ENCODE peak calls at places on chromosomes 1 and 21, in ten cellular contexts. One of them, this sample, is unnamed.

GRCh38 chr1:110879758-110880606 is 7.0 kb downstream of the CD53 start:
- DNase-seq in brain microvascular endothelial cell: no peak
- DNase-seq in ascending aorta: no peak
- DNase-seq in lower lobe of right lung: no peak
- DNase-seq in heart left ventricle: no peak
- DNase-seq in IMR-90: no peak
- DNase-seq in ovary: no peak
- DNase-seq in cardiac muscle cell: no peak
- DNase-seq in fibroblast of lung: no peak
- DNase-seq in GM23338: no peak
- DNase-seq in this sample: no peak

GRCh38 chr1:1437904-1438376 is 2.5 kb downstream of the VWA1 start:
- DNase-seq in fibroblast of lung: no peak
- DNase-seq in lower lobe of right lung: peak; percentile 69
- DNase-seq in ovary: no peak
- DNase-seq in heart left ventricle: peak; percentile 25
- DNase-seq in cardiac muscle cell: no peak
- DNase-seq in GM23338: no peak
- DNase-seq in ascending aorta: no peak
- DNase-seq in IMR-90: no peak
- DNase-seq in brain microvascular endothelial cell: no peak
- DNase-seq in this sample: no peak

GRCh38 chr1:119554188-119554587 is 47.2 kb downstream of the HSD3B1 start:
- DNase-seq in ovary: peak; percentile 54
- DNase-seq in fibroblast of lung: peak; percentile 93
- DNase-seq in heart left ventricle: no peak
- DNase-seq in GM23338: no peak
- DNase-seq in ascending aorta: no peak
- DNase-seq in brain microvascular endothelial cell: peak; percentile 90
- DNase-seq in lower lobe of right lung: no peak
- DNase-seq in IMR-90: peak; percentile 82
- DNase-seq in cardiac muscle cell: peak; percentile 97
- DNase-seq in this sample: peak; percentile 59

GRCh38 chr1:36910886-36911540 is 123.3 kb downstream of the GRIK3 start:
- DNase-seq in heart left ventricle: no peak
- DNase-seq in fibroblast of lung: no peak
- DNase-seq in brain microvascular endothelial cell: no peak
- DNase-seq in cardiac muscle cell: no peak
- DNase-seq in GM23338: no peak
- DNase-seq in ascending aorta: no peak
- DNase-seq in lower lobe of right lung: no peak
- DNase-seq in IMR-90: no peak
- DNase-seq in ovary: no peak
- DNase-seq in this sample: no peak

GRCh38 chr21:29080454-29080930 is 7.0 kb upstream of the CCT8 start:
- DNase-seq in fibroblast of lung: no peak
- DNase-seq in lower lobe of right lung: no peak
- DNase-seq in cardiac muscle cell: no peak
- DNase-seq in heart left ventricle: no peak
- DNase-seq in brain microvascular endothelial cell: no peak
- DNase-seq in ascending aorta: no peak
- DNase-seq in IMR-90: peak; percentile 37
- DNase-seq in GM23338: no peak
- DNase-seq in ovary: no peak
- DNase-seq in this sample: no peak

GRCh38 chr1:197210426-197210825 is 57.6 kb upstream of the CRB1 start:
- DNase-seq in ovary: no peak
- DNase-seq in cardiac muscle cell: peak; percentile 6
- DNase-seq in heart left ventricle: no peak
- DNase-seq in ascending aorta: no peak
- DNase-seq in GM23338: no peak
- DNase-seq in IMR-90: no peak
- DNase-seq in lower lobe of right lung: no peak
- DNase-seq in brain microvascular endothelial cell: no peak
- DNase-seq in fibroblast of lung: no peak
- DNase-seq in this sample: no peak

GRCh38 chr1:18480315-18481189 is at the start of gene KLHDC7A:
- DNase-seq in ascending aorta: no peak
- DNase-seq in brain microvascular endothelial cell: no peak
- DNase-seq in cardiac muscle cell: no peak
- DNase-seq in fibroblast of lung: no peak
- DNase-seq in ovary: no peak
- DNase-seq in GM23338: peak; percentile 94
- DNase-seq in heart left ventricle: no peak
- DNase-seq in lower lobe of right lung: peak; percentile 82
- DNase-seq in IMR-90: no peak
- DNase-seq in this sample: no peak

GRCh38 chr1:1013922-1014617 is 773 bp downstream of the ISG15 start:
- DNase-seq in fibroblast of lung: peak; percentile 27
- DNase-seq in ovary: no peak
- DNase-seq in cardiac muscle cell: peak; percentile 32
- DNase-seq in GM23338: peak; percentile 64
- DNase-seq in lower lobe of right lung: no peak
- DNase-seq in heart left ventricle: peak; percentile 66
- DNase-seq in ascending aorta: no peak
- DNase-seq in IMR-90: peak; percentile 21
- DNase-seq in brain microvascular endothelial cell: no peak
- DNase-seq in this sample: no peak

GRCh38 chr1:116001739-116002487 is 25.6 kb downstream of the SLC22A15 start:
- DNase-seq in ovary: no peak
- DNase-seq in GM23338: no peak
- DNase-seq in brain microvascular endothelial cell: no peak
- DNase-seq in cardiac muscle cell: no peak
- DNase-seq in ascending aorta: no peak
- DNase-seq in lower lobe of right lung: no peak
- DNase-seq in fibroblast of lung: no peak
- DNase-seq in IMR-90: no peak
- DNase-seq in heart left ventricle: no peak
- DNase-seq in this sample: no peak

GRCh38 chr1:48906729-48907128 is 130.0 kb upstream of the BEND5 start:
- DNase-seq in cardiac muscle cell: no peak
- DNase-seq in IMR-90: no peak
- DNase-seq in GM23338: no peak
- DNase-seq in brain microvascular endothelial cell: no peak
- DNase-seq in lower lobe of right lung: no peak
- DNase-seq in ascending aorta: no peak
- DNase-seq in fibroblast of lung: no peak
- DNase-seq in heart left ventricle: no peak
- DNase-seq in ovary: no peak
- DNase-seq in this sample: no peak

GRCh38 chr1:179155615-179156014 is 73.7 kb downstream of the TOR3A start:
- DNase-seq in IMR-90: no peak
- DNase-seq in GM23338: no peak
- DNase-seq in ovary: no peak
- DNase-seq in ascending aorta: no peak
- DNase-seq in heart left ventricle: no peak
- DNase-seq in brain microvascular endothelial cell: no peak
- DNase-seq in lower lobe of right lung: no peak
- DNase-seq in cardiac muscle cell: no peak
- DNase-seq in fibroblast of lung: no peak
- DNase-seq in this sample: no peak

GRCh38 chr1:198937231-198938031 is 298.6 kb downstream of the PTPRC start:
- DNase-seq in GM23338: peak; percentile 34
- DNase-seq in lower lobe of right lung: no peak
- DNase-seq in IMR-90: peak; percentile 95
- DNase-seq in ascending aorta: peak; percentile 65
- DNase-seq in brain microvascular endothelial cell: peak; percentile 94
- DNase-seq in heart left ventricle: no peak
- DNase-seq in cardiac muscle cell: peak; percentile 94
- DNase-seq in fibroblast of lung: peak; percentile 95
- DNase-seq in ovary: no peak
- DNase-seq in this sample: peak; percentile 80

GRCh38 chr1:222233441-222234180 is 314.3 kb downstream of the HHIPL2 start:
- DNase-seq in lower lobe of right lung: no peak
- DNase-seq in ovary: no peak
- DNase-seq in heart left ventricle: no peak
- DNase-seq in IMR-90: peak; percentile 15
- DNase-seq in brain microvascular endothelial cell: no peak
- DNase-seq in ascending aorta: no peak
- DNase-seq in fibroblast of lung: peak; percentile 28
- DNase-seq in cardiac muscle cell: peak; percentile 72
- DNase-seq in GM23338: no peak
- DNase-seq in this sample: no peak

GRCh38 chr1:203039609-203040517 is 13.6 kb downstream of the PPFIA4 start:
- DNase-seq in brain microvascular endothelial cell: no peak
- DNase-seq in ovary: no peak
- DNase-seq in heart left ventricle: peak; percentile 33
- DNase-seq in fibroblast of lung: no peak
- DNase-seq in GM23338: peak; percentile 86
- DNase-seq in ascending aorta: no peak
- DNase-seq in lower lobe of right lung: no peak
- DNase-seq in cardiac muscle cell: no peak
- DNase-seq in IMR-90: no peak
- DNase-seq in this sample: no peak
- TF ChIP-seq CTCF in brain microvascular endothelial cell: peak; percentile 54
- TF ChIP-seq CTCF in ovary: peak; percentile 1
- TF ChIP-seq CTCF in heart left ventricle: peak; percentile 37
- TF ChIP-seq CTCF in fibroblast of lung: peak; percentile 29
- TF ChIP-seq CTCF in GM23338: peak; percentile 94
- TF ChIP-seq CTCF in ascending aorta: no peak
- TF ChIP-seq CTCF in lower lobe of right lung: no peak
- TF ChIP-seq CTCF in cardiac muscle cell: peak; percentile 42
- TF ChIP-seq CTCF in IMR-90: peak; percentile 21
- TF ChIP-seq CTCF in this sample: peak; percentile 34

GRCh38 chr1:201648066-201648910 is 109.4 kb downstream of the NAV1 start:
- DNase-seq in ascending aorta: peak; percentile 69
- DNase-seq in lower lobe of right lung: peak; percentile 55
- DNase-seq in IMR-90: peak; percentile 75
- DNase-seq in GM23338: peak; percentile 72
- DNase-seq in brain microvascular endothelial cell: peak; percentile 58
- DNase-seq in ovary: peak; percentile 29
- DNase-seq in heart left ventricle: peak; percentile 77
- DNase-seq in fibroblast of lung: peak; percentile 85
- DNase-seq in cardiac muscle cell: peak; percentile 68
- DNase-seq in this sample: no peak
- H3K27ac ChIP-seq in ascending aorta: peak overlapping the region; percentile 45
- H3K27ac ChIP-seq in lower lobe of right lung: no peak overlapping the region
- H3K27ac ChIP-seq in IMR-90: peak overlapping the region; percentile 93
- H3K27ac ChIP-seq in GM23338: no peak overlapping the region
- H3K27ac ChIP-seq in brain microvascular endothelial cell: peak overlapping the region; percentile 60
- H3K27ac ChIP-seq in ovary: no peak overlapping the region
- H3K27ac ChIP-seq in heart left ventricle: peak overlapping the region; percentile 81
- H3K27ac ChIP-seq in fibroblast of lung: peak overlapping the region; percentile 83
- H3K27ac ChIP-seq in cardiac muscle cell: peak overlapping the region; percentile 6
- H3K27ac ChIP-seq in this sample: no peak overlapping the region

GRCh38 chr1:11453742-11454442 is 25.1 kb upstream of the DISP3 start:
- DNase-seq in GM23338: no peak
- DNase-seq in ascending aorta: no peak
- DNase-seq in cardiac muscle cell: no peak
- DNase-seq in fibroblast of lung: no peak
- DNase-seq in heart left ventricle: no peak
- DNase-seq in brain microvascular endothelial cell: no peak
- DNase-seq in ovary: no peak
- DNase-seq in lower lobe of right lung: no peak
- DNase-seq in IMR-90: no peak
- DNase-seq in this sample: no peak

GRCh38 chr1:11447903-11448302 is 31.1 kb upstream of the DISP3 start:
- DNase-seq in lower lobe of right lung: no peak
- DNase-seq in heart left ventricle: no peak
- DNase-seq in GM23338: no peak
- DNase-seq in fibroblast of lung: no peak
- DNase-seq in brain microvascular endothelial cell: no peak
- DNase-seq in ovary: no peak
- DNase-seq in cardiac muscle cell: no peak
- DNase-seq in IMR-90: no peak
- DNase-seq in ascending aorta: no peak
- DNase-seq in this sample: no peak

GRCh38 chr1:11444907-11445306 is 34.0 kb upstream of the DISP3 start:
- DNase-seq in lower lobe of right lung: no peak
- DNase-seq in fibroblast of lung: no peak
- DNase-seq in brain microvascular endothelial cell: no peak
- DNase-seq in cardiac muscle cell: no peak
- DNase-seq in ascending aorta: no peak
- DNase-seq in ovary: no peak
- DNase-seq in IMR-90: no peak
- DNase-seq in GM23338: no peak
- DNase-seq in heart left ventricle: no peak
- DNase-seq in this sample: no peak

GRCh38 chr1:11450310-11450709 is 28.6 kb upstream of the DISP3 start:
- DNase-seq in lower lobe of right lung: no peak
- DNase-seq in GM23338: no peak
- DNase-seq in fibroblast of lung: no peak
- DNase-seq in cardiac muscle cell: no peak
- DNase-seq in brain microvascular endothelial cell: no peak
- DNase-seq in IMR-90: no peak
- DNase-seq in heart left ventricle: no peak
- DNase-seq in ovary: no peak
- DNase-seq in ascending aorta: no peak
- DNase-seq in this sample: no peak

GRCh38 chr1:11448375-11449085 is 30.4 kb upstream of the DISP3 start:
- DNase-seq in lower lobe of right lung: no peak
- DNase-seq in cardiac muscle cell: peak; percentile 15
- DNase-seq in brain microvascular endothelial cell: no peak
- DNase-seq in heart left ventricle: no peak
- DNase-seq in fibroblast of lung: no peak
- DNase-seq in IMR-90: no peak
- DNase-seq in ovary: no peak
- DNase-seq in ascending aorta: no peak
- DNase-seq in GM23338: no peak
- DNase-seq in this sample: no peak
- H3K27me3 ChIP-seq in lower lobe of right lung: peaks cover 25% of the 10 kb centered on the region
- H3K27me3 ChIP-seq in cardiac muscle cell: no peaks in the 10 kb centered on the region
- H3K27me3 ChIP-seq in brain microvascular endothelial cell: peaks cover 1% of the 10 kb centered on the region
- H3K27me3 ChIP-seq in heart left ventricle: peaks cover 89% of the 10 kb centered on the region
- H3K27me3 ChIP-seq in fibroblast of lung: no peaks in the 10 kb centered on the region
- H3K27me3 ChIP-seq in IMR-90: peaks cover 8% of the 10 kb centered on the region
- H3K27me3 ChIP-seq in ovary: no peaks in the 10 kb centered on the region
- H3K27me3 ChIP-seq in ascending aorta: no peaks in the 10 kb centered on the region
- H3K27me3 ChIP-seq in GM23338: no peaks in the 10 kb centered on the region
- H3K27me3 ChIP-seq in this sample: peaks cover 16% of the 10 kb centered on the region

DNA sequence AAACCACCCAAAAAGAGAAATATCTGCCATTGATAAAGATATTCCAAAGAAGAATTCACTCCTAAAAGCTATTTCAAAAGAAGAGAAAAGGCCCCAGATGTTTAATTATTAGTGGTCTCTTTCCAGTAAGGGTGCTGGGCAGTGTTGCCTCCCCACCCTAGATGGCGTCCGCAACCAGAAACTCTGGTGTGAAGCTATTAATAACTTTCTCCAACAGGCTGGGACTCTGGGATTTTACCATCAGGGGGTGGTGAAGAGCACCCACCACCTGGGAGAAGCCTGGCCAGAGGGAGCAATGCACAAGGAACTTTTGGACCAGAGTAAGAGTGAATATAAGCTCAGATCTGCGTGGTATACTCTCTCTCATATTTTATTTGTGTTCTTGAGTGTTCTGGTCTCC is 115.4 kb upstream of the TIAM1 start:
- DNase-seq in ascending aorta: no peak
- DNase-seq in GM23338: peak; percentile 66
- DNase-seq in heart left ventricle: no peak
- DNase-seq in cardiac muscle cell: no peak
- DNase-seq in ovary: no peak
- DNase-seq in brain microvascular endothelial cell: no peak
- DNase-seq in lower lobe of right lung: no peak
- DNase-seq in IMR-90: no peak
- DNase-seq in fibroblast of lung: no peak
- DNase-seq in this sample: no peak
- TF ChIP-seq CTCF in ascending aorta: no peak
- TF ChIP-seq CTCF in GM23338: peak; percentile 58
- TF ChIP-seq CTCF in heart left ventricle: no peak
- TF ChIP-seq CTCF in cardiac muscle cell: no peak
- TF ChIP-seq CTCF in ovary: no peak
- TF ChIP-seq CTCF in brain microvascular endothelial cell: peak; percentile 17
- TF ChIP-seq CTCF in lower lobe of right lung: no peak
- TF ChIP-seq CTCF in IMR-90: no peak
- TF ChIP-seq CTCF in fibroblast of lung: no peak
- TF ChIP-seq CTCF in this sample: no peak

This sample was measured in AG04450.